ENCODE peak calls at places on chromosome 5, in nine cellular contexts. C is upper lobe of right lung; B is psoas muscle; M is activated naive CD4-positive, alpha-beta T cell; O is stomach; T is NCI-H774; L is NCI-H1436; W is nucleus accumbens; Q is aorta. R is an unnamed sample.
A peak's percentile ranks its signal among the peaks of the same experiment; 100 is the strongest.

GRCh38 chr5:83714780-83715179 is 5.9 kb downstream of the HAPLN1 start:
- DNase-seq in C (no peak), B (no peak), M (no peak), O (no peak), T (no peak), L (no peak), W (no peak), Q (no peak), R (no peak)

GRCh38 chr5:10485142-10485795 is 43.6 kb downstream of the ROPN1L start:
- DNase-seq in C (no peak), B (no peak), M (no peak), O (peak; percentile 57), T (no peak), L (no peak), W (no peak), Q (no peak), R (no peak)

GRCh38 chr5:38598994-38599611 is 42.7 kb upstream of the LIFR start:
- DNase-seq in C (no peak), B (no peak), M (no peak), O (no peak), T (no peak), L (no peak), W (no peak), Q (no peak), R (no peak)

GRCh38 chr5:179438041-179438441 is 92.8 kb upstream of the ADAMTS2 start:
- DNase-seq in C (peak; percentile 67), B (no peak), M (no peak), O (no peak), T (no peak), L (no peak), W (no peak), Q (peak; percentile 65), R (no peak)

GRCh38 chr5:59069438-59070079 is 486.7 kb downstream of the RAB3C start:
- DNase-seq in C (no peak), B (no peak), M (no peak), O (no peak), T (no peak), L (no peak), W (no peak), Q (no peak), R (no peak)

GRCh38 chr5:7394889-7395431 is 978 bp upstream of the ADCY2 start:
- DNase-seq in C (no peak), B (peak; percentile 51), M (no peak), O (no peak), T (no peak), L (no peak), W (no peak), Q (peak; percentile 76), R (no peak)

GRCh38 chr5:124746916-124747769 is 704 bp upstream of the ZNF608 start:
- DNase-seq in C (peak; percentile 81), B (peak; percentile 76), M (no peak), O (peak; percentile 79), T (peak; percentile 81), L (peak; percentile 85), W (peak; percentile 61), Q (peak; percentile 81), R (no peak)

GRCh38 chr5:176750144-176750543 is 60.2 kb upstream of the UNC5A start:
- DNase-seq in C (peak; percentile 8), B (no peak), M (no peak), O (no peak), T (no peak), L (no peak), W (no peak), Q (no peak), R (no peak)

GRCh38 chr5:84393969-84394368 is 9.3 kb upstream of the EDIL3 start:
- DNase-seq in C (no peak), B (no peak), M (no peak), O (no peak), T (no peak), L (no peak), W (no peak), Q (peak; percentile 82), R (no peak)

GRCh38 chr5:33684760-33685159 is 207.0 kb downstream of the ADAMTS12 start:
- DNase-seq in C (no peak), B (no peak), M (no peak), O (no peak), T (no peak), L (no peak), W (no peak), Q (no peak), R (no peak)

GRCh38 chr5:180860273-180860886 is 696 bp downstream of the ZFP62 start:
- DNase-seq in C (no peak), B (no peak), M (no peak), O (no peak), T (peak; percentile 34), L (peak; percentile 4), W (no peak), Q (no peak), R (peak; percentile 4)

GRCh38 chr5:118883396-118883795 is 105.0 kb downstream of the DTWD2 start:
- DNase-seq in C (no peak), B (no peak), M (no peak), O (no peak), T (no peak), L (no peak), W (no peak), Q (no peak), R (no peak)

GRCh38 chr5:88825782-88826110 is 57.2 kb downstream of the MEF2C start:
- DNase-seq in C (no peak), B (no peak), M (no peak), O (no peak), T (no peak), L (no peak), W (no peak), Q (no peak), R (no peak)

GRCh38 chr5:154871732-154872131 is 13.3 kb downstream of the CNOT8 start:
- DNase-seq in C (no peak), B (no peak), M (no peak), O (no peak), T (no peak), L (no peak), W (no peak), Q (no peak), R (no peak)

GRCh38 chr5:114237766-114238165 is 124.1 kb upstream of the KCNN2 start:
- DNase-seq in C (no peak), B (no peak), M (no peak), O (no peak), T (no peak), L (no peak), W (no peak), Q (no peak), R (no peak)

GRCh38 chr5:1129725-1130082 is 17.8 kb upstream of the SLC12A7 start:
- DNase-seq in C (no peak), B (no peak), M (no peak), O (peak; percentile 89), T (no peak), L (no peak), W (no peak), Q (no peak), R (no peak)

R was measured in activated naive CD8-positive, alpha-beta T cell treated with anti-CD3 and anti-CD28 coated beads, Interleukin-2, amount 50 U/mL, for 16 hours.